ENCODE peak calls at places on chromosomes 2 and 18, in seven cellular contexts. K, P, Y, A, V, R and B are unnamed samples.

GRCh38 chr2:115999039-115999438 is 1556.6 kb downstream of the DPP10 start:
- DNase-seq in K (no peak), P (no peak), Y (no peak), A (no peak), V (no peak), R (no peak), B (no peak)

GRCh38 chr18:21262979-21263378 is 20.9 kb downstream of the GREB1L start:
- DNase-seq in K (no peak), P (no peak), Y (no peak), A (no peak), V (peak), R (no peak), B (no peak)

GRCh38 chr2:190889175-190889943 is 8.7 kb downstream of the GLS start:
- DNase-seq in K (no peak), P (no peak), Y (no peak), A (no peak), V (no peak), R (no peak), B (no peak)

GRCh38 chr2:241540766-241541561 is 17.6 kb upstream of the BOK start:
- DNase-seq in K (peak), P (no peak), Y (peak), A (peak), V (peak), R (peak), B (no peak)

GRCh38 chr2:106541333-106541732 is 54.2 kb downstream of the CD8B2 start:
- DNase-seq in K (no peak), P (no peak), Y (no peak), A (no peak), V (no peak), R (no peak), B (no peak)

GRCh38 chr2:227862741-227863588 is 8.5 kb upstream of the DAW1 start:
- DNase-seq in K (peak), P (no peak), Y (peak), A (no peak), V (no peak), R (no peak), B (no peak)

GRCh38 chr18:61893304-61893970 is 630 bp upstream of the RNF152 start:
- DNase-seq in K (peak), P (no peak), Y (peak), A (no peak), V (peak), R (no peak), B (no peak)

GRCh38 chr2:217655656-217656055 is 347.1 kb downstream of the TNS1 start:
- DNase-seq in K (no peak), P (no peak), Y (no peak), A (no peak), V (no peak), R (no peak), B (no peak)

GRCh38 chr2:144162652-144163051 is 357.3 kb downstream of the ZEB2 start:
- DNase-seq in K (no peak), P (no peak), Y (peak), A (peak), V (peak), R (peak), B (no peak)

GRCh38 chr2:27638023-27638637 is 9.3 kb downstream of the GPN1 start:
- DNase-seq in K (peak), P (no peak), Y (no peak), A (no peak), V (no peak), R (no peak), B (no peak)

GRCh38 chr2:109260886-109261700 is 132.1 kb downstream of the SH3RF3 start:
- DNase-seq in K (peak), P (no peak), Y (peak), A (no peak), V (no peak), R (no peak), B (no peak)

GRCh38 chr18:35477974-35478373 is 19.8 kb downstream of the INO80C start:
- DNase-seq in K (no peak), P (no peak), Y (no peak), A (no peak), V (no peak), R (no peak), B (no peak)

GRCh38 chr18:9055185-9055584 is 47.3 kb upstream of the NDUFV2 start:
- DNase-seq in K (peak), P (no peak), Y (peak), A (no peak), V (no peak), R (no peak), B (no peak)

GRCh38 chr2:207635468-207636200 is 10.4 kb upstream of the METTL21A start:
- DNase-seq in K (peak), P (no peak), Y (no peak), A (no peak), V (no peak), R (no peak), B (no peak)

GRCh38 chr18:21593540-21594257 is 6.8 kb downstream of the ESCO1 start:
- DNase-seq in K (no peak), P (no peak), Y (no peak), A (no peak), V (no peak), R (no peak), B (no peak)

GRCh38 chr2:188315750-188316149 is 24.1 kb downstream of the GULP1 start:
- DNase-seq in K (no peak), P (no peak), Y (no peak), A (no peak), V (no peak), R (no peak), B (no peak)

GRCh38 chr2:37181726-37182684 is 6.5 kb downstream of the SULT6B1 start:
- DNase-seq in K (no peak), P (no peak), Y (no peak), A (no peak), V (no peak), R (no peak), B (no peak)

GRCh38 chr18:50644807-50645206 is 84.9 kb downstream of the MAPK4 start:
- DNase-seq in K (no peak), P (no peak), Y (peak), A (no peak), V (peak), R (no peak), B (no peak)

GRCh38 chr2:15582645-15583340 is 8.9 kb upstream of the DDX1 start:
- DNase-seq in K (peak), P (no peak), Y (no peak), A (peak), V (no peak), R (peak), B (no peak)

GRCh38 chr2:75007819-75008218 is 49.4 kb downstream of the POLE4 start:
- DNase-seq in K (no peak), P (no peak), Y (no peak), A (no peak), V (no peak), R (no peak), B (no peak)

GRCh38 chr2:73964223-73964622 is 20.5 kb upstream of the TET3 start:
- DNase-seq in K (no peak), P (no peak), Y (no peak), A (no peak), V (no peak), R (no peak), B (no peak)

GRCh38 chr2:95728878-95729511 is 137.2 kb downstream of the TRIM43 start:
- DNase-seq in K (peak), P (no peak), Y (peak), A (no peak), V (peak), R (peak), B (no peak)

GRCh38 chr2:205403244-205403845 is 279.0 kb upstream of the NRP2 start:
- DNase-seq in K (peak), P (no peak), Y (peak), A (no peak), V (no peak), R (no peak), B (no peak)

GRCh38 chr2:40048506-40048905 is 269.4 kb upstream of the THUMPD2 start:
- DNase-seq in K (no peak), P (no peak), Y (no peak), A (no peak), V (no peak), R (no peak), B (no peak)

GRCh38 chr2:10305715-10306114 is 3.0 kb downstream of the HPCAL1 start:
- DNase-seq in K (no peak), P (no peak), Y (no peak), A (no peak), V (peak), R (peak), B (no peak)

GRCh38 chr2:70391988-70392387 is 90.1 kb upstream of the FAM136A start:
- DNase-seq in K (no peak), P (no peak), Y (no peak), A (no peak), V (no peak), R (no peak), B (no peak)

GRCh38 chr2:216416571-216417307 is 4.5 kb downstream of the SMARCAL1 start:
- DNase-seq in K (no peak), P (no peak), Y (no peak), A (no peak), V (no peak), R (no peak), B (no peak)

GRCh38 chr18:66124394-66124793 is 373.6 kb downstream of the CDH7 start:
- DNase-seq in K (no peak), P (no peak), Y (no peak), A (no peak), V (no peak), R (no peak), B (no peak)

GRCh38 chr18:57437782-57438668 is 2.9 kb downstream of the ONECUT2 start:
- DNase-seq in K (peak), P (no peak), Y (peak), A (no peak), V (peak), R (no peak), B (no peak)

GRCh38 chr18:57439617-57439975 is 4.4 kb downstream of the ONECUT2 start:
- DNase-seq in K (no peak), P (no peak), Y (no peak), A (no peak), V (no peak), R (no peak), B (no peak)

GRCh38 chr18:57439985-57440330 is 4.8 kb downstream of the ONECUT2 start:
- DNase-seq in K (no peak), P (no peak), Y (no peak), A (no peak), V (no peak), R (no peak), B (no peak)

GRCh38 chr18:57437433-57437781 is 2.2 kb downstream of the ONECUT2 start:
- DNase-seq in K (no peak), P (no peak), Y (no peak), A (no peak), V (no peak), R (no peak), B (no peak)

GRCh38 chr18:57438669-57439616 is 3.8 kb downstream of the ONECUT2 start:
- DNase-seq in K (no peak), P (no peak), Y (no peak), A (no peak), V (no peak), R (no peak), B (no peak)
- TF ChIP-seq CTCF in K (no peak), P (no peak), Y (no peak), A (no peak), V (no peak), R (peak), B (no peak)

GRCh38 chr2:118148809-118149208 is 60.5 kb downstream of the INSIG2 start:
- DNase-seq in K (peak), P (no peak), Y (peak), A (no peak), V (no peak), R (no peak), B (no peak)

GRCh38 chr2:118145207-118145606 is 56.9 kb downstream of the INSIG2 start:
- DNase-seq in K (no peak), P (no peak), Y (no peak), A (no peak), V (no peak), R (no peak), B (no peak)

GRCh38 chr2:118148133-118148532 is 59.9 kb downstream of the INSIG2 start:
- DNase-seq in K (no peak), P (no peak), Y (no peak), A (no peak), V (no peak), R (no peak), B (no peak)

GRCh38 chr2:118145806-118146205 is 57.5 kb downstream of the INSIG2 start:
- DNase-seq in K (no peak), P (no peak), Y (no peak), A (no peak), V (no peak), R (no peak), B (no peak)

GRCh38 chr2:118146315-118147283 is 58.3 kb downstream of the INSIG2 start:
- DNase-seq in K (no peak), P (no peak), Y (no peak), A (no peak), V (no peak), R (no peak), B (no peak)
- TF ChIP-seq CTCF in K (no peak), P (no peak), Y (no peak), A (no peak), V (no peak), R (no peak), B (no peak)

GRCh38 chr2:237604960-237605359 is 14.4 kb upstream of the RAB17 start:
- DNase-seq in K (peak), P (no peak), Y (peak), A (no peak), V (no peak), R (no peak), B (no peak)
- TF ChIP-seq CTCF in K (peak), P (no peak), Y (peak), A (no peak), V (no peak), R (peak), B (no peak)

DNA sequence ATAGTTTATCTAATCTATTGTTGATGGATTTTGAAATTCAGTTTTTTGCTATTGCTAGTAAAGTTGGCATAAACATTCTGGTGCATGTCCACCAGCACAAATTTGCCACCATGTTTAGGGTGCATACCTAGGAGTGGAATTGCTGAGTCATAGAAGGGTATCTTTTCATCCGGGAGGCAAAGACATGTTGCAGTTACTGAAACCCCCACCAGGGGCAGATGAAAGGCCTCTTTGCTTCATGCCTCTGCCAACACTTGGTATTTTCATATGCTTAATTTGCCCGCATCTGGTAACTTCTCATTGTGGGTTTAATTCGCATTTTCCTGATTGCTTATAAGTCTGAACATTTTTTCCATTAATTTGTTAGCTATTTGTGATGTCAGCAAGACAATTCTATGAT is 8.2 kb downstream of the DCC start:
- DNase-seq in K (no peak), P (no peak), Y (no peak), A (no peak), V (no peak), R (peak), B (no peak)
- TF ChIP-seq CTCF in K (peak), P (no peak), Y (peak), A (no peak), V (peak), R (peak), B (no peak)

GRCh38 chr2:107558295-107558694 is 268.4 kb upstream of the RGPD4 start:
- DNase-seq in K (no peak), P (no peak), Y (no peak), A (no peak), V (no peak), R (no peak), B (no peak)
- TF ChIP-seq CTCF in K (no peak), P (no peak), Y (no peak), A (no peak), V (no peak), R (no peak), B (no peak)

GRCh38 chr2:127197475-127198385 is 22.4 kb downstream of the CYP27C1 start:
- DNase-seq in K (peak), P (no peak), Y (peak), A (no peak), V (peak), R (peak), B (no peak)

GRCh38 chr2:127196549-127196948 is 23.6 kb downstream of the CYP27C1 start:
- DNase-seq in K (no peak), P (no peak), Y (no peak), A (no peak), V (no peak), R (no peak), B (no peak)

GRCh38 chr2:127195140-127196074 is 24.7 kb downstream of the CYP27C1 start:
- DNase-seq in K (no peak), P (no peak), Y (no peak), A (no peak), V (no peak), R (no peak), B (no peak)

GRCh38 chr2:127199223-127199622 is 20.9 kb downstream of the CYP27C1 start:
- DNase-seq in K (no peak), P (no peak), Y (no peak), A (no peak), V (no peak), R (no peak), B (no peak)

GRCh38 chr2:127196998-127197397 is 23.1 kb downstream of the CYP27C1 start:
- DNase-seq in K (no peak), P (no peak), Y (no peak), A (no peak), V (no peak), R (peak), B (no peak)
- TF ChIP-seq CTCF in K (peak), P (peak), Y (peak), A (peak), V (peak), R (peak), B (no peak)